ENCODE peak calls at places on chromosomes 12 and 14, in six cellular contexts. T is PC-3, U is aorta, P is endothelial cell of umbilical vein, D is stomach, S is ovary. O is an unnamed sample. For H3K36me3, the result is how much of the 10 kb centered on the place peaks cover.

GRCh38 chr12:113155641-113156040 is 6.1 kb downstream of the CFAP73 start:
- DNase-seq in P (no peak), S (no peak), U (no peak), D (no peak), T (no peak), O (no peak)

GRCh38 chr14:69046468-69046867 is 67.4 kb upstream of the ACTN1 start:
- DNase-seq in P (peak), U (peak), D (peak), T (no peak), S (no peak), O (no peak)

GRCh38 chr12:132812631-132813305 is 15.9 kb downstream of the GOLGA3 start:
- DNase-seq in T (peak), S (no peak), P (no peak), D (no peak), U (no peak), O (no peak)

GRCh38 chr12:46533723-46534122 is 161.2 kb upstream of the SLC38A2 start:
- DNase-seq in P (peak), U (no peak), S (no peak), D (no peak), T (no peak), O (no peak)

GRCh38 chr12:46874642-46875041 is 48.8 kb upstream of the SLC38A4 start:
- DNase-seq in P (peak), T (no peak), S (no peak), D (no peak), U (no peak), O (no peak)

GRCh38 chr12:98137278-98137677 is 378.1 kb upstream of the TMPO start:
- DNase-seq in T (no peak), U (no peak), P (no peak), D (no peak), S (no peak), O (no peak)

GRCh38 chr12:3496964-3497363 is 6.0 kb downstream of the PRMT8 start:
- DNase-seq in P (no peak), S (no peak), T (peak), U (no peak), D (no peak), O (no peak)

GRCh38 chr12:29752121-29752520 is 31.6 kb downstream of the TMTC1 start:
- DNase-seq in D (no peak), T (peak), U (no peak), S (no peak), P (no peak), O (no peak)

GRCh38 chr12:93563807-93564538 is 8.5 kb upstream of the SOCS2 start:
- DNase-seq in T (peak), S (no peak), D (peak), U (no peak), P (no peak), O (no peak)

GRCh38 chr12:115079760-115080159 is 395.8 kb upstream of the TBX3 start:
- DNase-seq in D (no peak), T (peak), S (no peak), U (no peak), P (no peak), O (no peak)

GRCh38 chr12:115998119-115998633 is 279.3 kb downstream of the MED13L start:
- DNase-seq in T (peak), S (no peak), U (no peak), D (no peak), P (peak), O (peak)

GRCh38 chr12:89693639-89694202 is 14.9 kb downstream of the ATP2B1 start:
- DNase-seq in P (peak), D (no peak), S (no peak), U (no peak), T (no peak), O (no peak)

GRCh38 chr14:77301103-77301502 is 19.6 kb downstream of the POMT2 start:
- DNase-seq in U (peak), T (peak), S (peak), P (peak), D (peak), O (peak)

GRCh38 chr14:77296906-77297305 is 23.8 kb downstream of the POMT2 start:
- DNase-seq in D (no peak), P (no peak), S (no peak), T (no peak), U (no peak), O (no peak)

GRCh38 chr14:77302926-77303325 is 17.8 kb downstream of the POMT2 start:
- DNase-seq in P (peak), D (no peak), U (no peak), T (peak), S (no peak), O (no peak)

GRCh38 chr14:77296155-77296554 is 24.5 kb downstream of the POMT2 start:
- DNase-seq in P (no peak), S (peak), D (no peak), T (no peak), U (no peak), O (no peak)

DNA sequence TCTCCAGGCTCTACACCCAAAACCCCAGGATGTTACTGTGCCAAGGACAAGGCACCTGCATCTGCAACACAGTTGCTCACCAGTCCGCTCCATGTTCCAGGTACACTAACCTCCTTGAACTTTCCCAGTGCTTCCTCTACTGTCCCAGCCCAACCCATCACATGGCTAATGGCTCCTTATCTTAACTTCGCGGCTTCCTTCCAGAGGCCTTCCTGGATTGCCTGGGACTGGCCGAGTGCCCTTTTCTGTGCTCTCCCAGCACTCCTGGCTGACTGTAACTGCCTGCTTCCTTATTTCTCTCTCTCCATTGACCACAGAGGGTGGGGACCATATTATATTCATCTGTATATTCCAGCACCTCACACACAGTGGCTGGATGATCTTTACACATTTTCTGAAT is 20.9 kb downstream of the POMT2 start:
- DNase-seq in T (no peak), U (no peak), S (no peak), D (peak), P (peak), O (no peak)
- H3K36me3 ChIP-seq in T (under half), U (under half), S (under half), D (half or more), P (under half), O (under half)

GRCh38 chr14:75044322-75044721 is 6.9 kb downstream of the MLH3 start:
- DNase-seq in T (peak), D (no peak), U (no peak), S (no peak), P (peak), O (no peak)
- H3K27ac ChIP-seq in T (no peak), D (no peak), U (no peak), S (no peak), P (peak), O (no peak)

GRCh38 chr12:6831450-6831995 is 3.3 kb downstream of the P3H3 start:
- DNase-seq in S (no peak), T (no peak), D (no peak), U (no peak), P (no peak), O (no peak)

GRCh38 chr12:6830286-6830892 is 2.2 kb downstream of the P3H3 start:
- DNase-seq in S (no peak), T (no peak), P (no peak), U (peak), D (no peak), O (no peak)

GRCh38 chr12:6829532-6830220 is 1.5 kb downstream of the P3H3 start:
- DNase-seq in P (peak), U (no peak), D (no peak), S (peak), T (no peak), O (no peak)

GRCh38 chr12:6832125-6832524 is 3.9 kb downstream of the P3H3 start:
- DNase-seq in D (no peak), P (peak), S (no peak), T (no peak), U (no peak), O (no peak)

DNA sequence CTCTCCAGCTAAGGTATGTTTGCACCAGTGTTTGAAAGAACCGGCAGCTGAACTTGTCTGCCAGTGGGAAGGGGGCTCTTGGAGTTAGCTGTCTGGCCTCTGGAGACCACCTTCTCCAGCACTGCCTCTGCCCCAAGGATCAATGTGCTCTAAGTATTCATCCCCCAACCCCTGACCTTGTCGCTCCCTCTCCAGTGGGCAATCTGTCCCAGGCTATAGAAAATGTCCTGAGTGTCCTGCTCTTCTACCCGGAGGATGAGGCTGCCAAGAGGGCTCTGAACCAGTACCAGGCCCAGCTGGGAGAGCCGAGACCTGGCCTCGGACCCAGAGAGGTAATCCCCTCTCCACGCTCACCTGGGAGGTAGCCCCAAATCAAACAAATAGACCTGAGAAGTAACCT is 2.8 kb downstream of the P3H3 start:
- DNase-seq in T (no peak), D (no peak), S (no peak), P (no peak), U (no peak), O (no peak)
- H3K36me3 ChIP-seq in T (under half), D (under half), S (under half), P (under half), U (under half), O (under half)

GRCh38 chr12:75936525-75937450 is 94.8 kb downstream of the PHLDA1 start:
- DNase-seq in U (no peak), S (no peak), D (no peak), P (no peak), T (no peak), O (no peak)

GRCh38 chr12:75935544-75936242 is 95.9 kb downstream of the PHLDA1 start:
- DNase-seq in U (no peak), S (no peak), T (no peak), P (no peak), D (no peak), O (no peak)

GRCh38 chr12:75939016-75939642 is 92.4 kb downstream of the PHLDA1 start:
- DNase-seq in P (peak), S (no peak), T (no peak), D (no peak), U (no peak), O (no peak)

GRCh38 chr12:75933136-75933535 is 98.4 kb downstream of the PHLDA1 start:
- DNase-seq in P (peak), D (no peak), T (peak), U (no peak), S (no peak), O (no peak)

GRCh38 chr12:75938189-75938588 is 93.4 kb downstream of the PHLDA1 start:
- DNase-seq in T (no peak), D (no peak), U (no peak), S (no peak), P (no peak), O (no peak)
- H3K27ac ChIP-seq in T (no peak), D (no peak), U (no peak), S (no peak), P (no peak), O (no peak)

GRCh38 chr12:49104822-49105221 is 5.8 kb downstream of the LMBR1L start:
- DNase-seq in P (no peak), D (no peak), U (peak), S (no peak), T (no peak), O (no peak)
- H3K36me3 ChIP-seq in P (under half), D (half or more), U (under half), S (under half), T (under half), O (half or more)

GRCh38 chr12:41140117-41140516 is 48.0 kb upstream of the PDZRN4 start:
- DNase-seq in S (no peak), T (no peak), U (no peak), P (peak), D (no peak), O (no peak)
- H3K27ac ChIP-seq in S (no peak), T (no peak), U (peak), P (no peak), D (no peak), O (no peak)

O was measured in naive thymus-derived CD4-positive, alpha-beta T cell.